ENCODE peak calls at places on chromosome 17, in seven cellular contexts. C, Z, S, F, B, X and Q are unnamed samples.
A peak's percentile ranks its signal among the peaks of the same experiment; 100 is the strongest.

GRCh38 chr17:72077326-72077960 is 43.4 kb upstream of the SOX9 start:
- DNase-seq in X (no peak), C (no peak), Z (no peak), S (no peak), B (no peak), F (no peak), Q (peak; percentile 45)

GRCh38 chr17:68674271-68674925 is 73.2 kb upstream of the FAM20A start:
- DNase-seq in C (no peak), X (no peak), Z (no peak), S (no peak), F (no peak), B (no peak), Q (no peak)

GRCh38 chr17:8940866-8941471 is 24.5 kb downstream of the PIK3R5 start:
- DNase-seq in Z (no peak), F (no peak), C (peak; percentile 78), X (no peak), B (no peak), S (no peak), Q (no peak)

GRCh38 chr17:2594657-2595085 is 1.2 kb downstream of the PAFAH1B1 start:
- DNase-seq in X (peak; percentile 36), F (no peak), C (no peak), Z (no peak), B (no peak), S (no peak), Q (no peak)

GRCh38 chr17:77131919-77132318 is 8.8 kb upstream of the SEC14L1 start:
- DNase-seq in C (no peak), Z (no peak), F (no peak), S (no peak), X (no peak), B (no peak), Q (no peak)

GRCh38 chr17:4900231-4901107 is 1.1 kb downstream of the C17orf107 start:
- DNase-seq in F (no peak), C (peak; percentile 91), X (no peak), B (peak; percentile 75), S (peak; percentile 21), Z (no peak), Q (peak; percentile 70)

GRCh38 chr17:77366558-77367245 is 225.9 kb downstream of the SEC14L1 start:
- DNase-seq in S (peak; percentile 67), X (no peak), B (no peak), Z (no peak), C (peak; percentile 78), F (peak; percentile 74), Q (no peak)

GRCh38 chr17:32608267-32608666 is 121.5 kb downstream of the CDK5R1 start:
- DNase-seq in B (no peak), C (no peak), Z (no peak), F (no peak), S (no peak), X (no peak), Q (no peak)

GRCh38 chr17:4968166-4968915 is 724 bp upstream of the SPAG7 start:
- DNase-seq in S (no peak), X (peak; percentile 34), C (peak; percentile 86), B (peak; percentile 73), F (no peak), Z (peak; percentile 38), Q (peak; percentile 90)

GRCh38 chr17:32142857-32143524 is 689 bp downstream of the RHOT1 start:
- DNase-seq in Z (peak; percentile 64), C (peak; percentile 83), X (peak; percentile 82), S (peak; percentile 79), F (peak; percentile 70), B (peak; percentile 94), Q (peak; percentile 61)

GRCh38 chr17:40535924-40536717 is 29.2 kb downstream of the CCR7 start:
- DNase-seq in F (peak; percentile 71), Z (no peak), B (peak; percentile 73), C (peak; percentile 85), X (peak; percentile 83), S (peak; percentile 27), Q (no peak)

GRCh38 chr17:8799001-8799850 is at the start of gene MFSD6L:
- DNase-seq in X (peak; percentile 70), S (peak; percentile 16), Z (no peak), B (peak; percentile 75), F (no peak), C (peak; percentile 82), Q (peak; percentile 68)

GRCh38 chr17:29645516-29646051 is 22.9 kb upstream of the CORO6 start:
- DNase-seq in C (no peak), Z (no peak), F (peak; percentile 93), S (peak; percentile 90), X (no peak), B (peak; percentile 73), Q (no peak)

GRCh38 chr17:37490638-37491614 is 1.2 kb downstream of the DUSP14 start:
- DNase-seq in S (peak; percentile 89), B (no peak), F (peak; percentile 85), Z (peak; percentile 90), X (peak; percentile 76), C (no peak), Q (peak; percentile 70)

GRCh38 chr17:71338396-71338795 is 782.4 kb upstream of the SOX9 start:
- DNase-seq in S (peak; percentile 68), F (no peak), Z (peak; percentile 14), X (no peak), B (no peak), C (no peak), Q (no peak)

GRCh38 chr17:68662037-68662432 is 60.9 kb upstream of the FAM20A start:
- DNase-seq in Z (no peak), F (no peak), X (no peak), S (no peak), C (no peak), B (no peak), Q (no peak)

GRCh38 chr17:32876414-32877163 is at the start of gene MYO1D:
- DNase-seq in B (peak; percentile 90), S (no peak), Z (peak; percentile 35), X (peak; percentile 63), C (peak; percentile 89), F (peak; percentile 74), Q (peak; percentile 71)

GRCh38 chr17:36592711-36593321 is 1.1 kb downstream of the DHRS11 start:
- DNase-seq in X (no peak), B (no peak), Z (no peak), S (no peak), C (peak; percentile 52), F (no peak), Q (no peak)

GRCh38 chr17:83041305-83041704 is 38.1 kb upstream of the METRNL start:
- DNase-seq in B (no peak), F (no peak), S (peak; percentile 14), C (no peak), Z (no peak), X (no peak), Q (no peak)

GRCh38 chr17:76793775-76794174 is 55.9 kb downstream of the MFSD11 start:
- DNase-seq in F (no peak), B (no peak), X (no peak), S (peak; percentile 12), C (peak; percentile 4), Z (peak; percentile 59), Q (peak; percentile 51)

GRCh38 chr17:7314719-7315569 is at the start of gene GPS2:
- DNase-seq in C (peak; percentile 98), F (peak; percentile 96), X (peak; percentile 93), B (peak; percentile 97), S (peak; percentile 78), Z (peak; percentile 95), Q (peak; percentile 95)

GRCh38 chr17:82487898-82488297 is 29.4 kb downstream of the NARF start:
- DNase-seq in Z (no peak), F (no peak), B (peak; percentile 83), X (no peak), C (no peak), S (no peak), Q (no peak)

GRCh38 chr17:19372439-19372838 is 5.9 kb upstream of the MAPK7 start:
- DNase-seq in X (no peak), B (no peak), F (peak; percentile 50), Z (no peak), S (no peak), C (no peak), Q (no peak)

GRCh38 chr17:2595200-2595599 is 1.7 kb downstream of the PAFAH1B1 start:
- DNase-seq in S (no peak), B (no peak), F (no peak), C (no peak), X (no peak), Z (no peak), Q (no peak)

GRCh38 chr17:77353684-77354419 is 213.1 kb downstream of the SEC14L1 start:
- DNase-seq in B (no peak), X (no peak), S (no peak), F (peak; percentile 46), Z (no peak), C (no peak), Q (no peak)

GRCh38 chr17:10114931-10115535 is 83.4 kb downstream of the GAS7 start:
- DNase-seq in Z (peak; percentile 87), C (peak; percentile 95), B (peak; percentile 89), S (peak; percentile 87), F (peak; percentile 98), X (no peak), Q (no peak)

GRCh38 chr17:18950944-18951905 is 740 bp upstream of the SLC5A10 start:
- DNase-seq in Z (no peak), B (peak; percentile 72), S (no peak), X (peak; percentile 50), C (peak; percentile 39), F (no peak), Q (no peak)

GRCh38 chr17:66354472-66354871 is 52.1 kb downstream of the PRKCA start:
- DNase-seq in S (peak; percentile 36), C (no peak), Z (no peak), B (no peak), F (no peak), X (no peak), Q (peak; percentile 40)

GRCh38 chr17:7313890-7314718 is 1.1 kb downstream of the GPS2 start:
- DNase-seq in B (no peak), X (no peak), C (no peak), Z (no peak), F (no peak), S (no peak), Q (no peak)

GRCh38 chr17:57544381-57544780 is 200.7 kb downstream of the CCDC182 start:
- DNase-seq in S (no peak), C (no peak), X (no peak), F (no peak), B (no peak), Z (no peak), Q (no peak)
- H3K27ac ChIP-seq in S (no peak overlapping the region), C (no peak overlapping the region), X (no peak overlapping the region), F (no peak overlapping the region), B (no peak overlapping the region), Z (no peak overlapping the region), Q (peak overlapping the region; percentile 14)

DNA sequence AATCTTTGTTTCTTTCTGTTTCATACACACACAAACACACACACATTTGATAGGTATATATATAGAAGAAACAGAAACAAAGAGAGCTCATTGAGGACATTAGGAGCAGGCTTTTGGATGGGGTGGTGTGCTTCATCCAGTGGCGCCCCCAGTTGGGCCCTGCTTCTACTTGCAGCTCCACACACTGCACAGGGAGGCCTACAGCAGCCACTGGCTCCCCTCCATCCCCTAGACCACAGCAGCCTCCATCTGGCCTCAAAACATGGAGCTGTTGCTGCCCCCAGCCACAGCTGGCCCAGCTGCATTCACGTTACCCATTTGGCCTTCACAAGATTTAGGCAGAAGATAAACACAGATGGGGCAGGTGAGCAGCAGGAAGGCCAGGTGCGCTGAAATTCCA is 33.1 kb upstream of the NF1 start:
- DNase-seq in C (no peak), S (no peak), X (no peak), Z (no peak), F (no peak), B (no peak), Q (peak; percentile 53)
- H3K4me1 ChIP-seq in C (no peaks in the 10 kb centered on the region), S (no peaks in the 10 kb centered on the region), X (no peaks in the 10 kb centered on the region), Z (no peaks in the 10 kb centered on the region), F (no peaks in the 10 kb centered on the region), B (no peaks in the 10 kb centered on the region), Q (peaks cover 6% of the 10 kb centered on the region)

GRCh38 chr17:27631409-27631755 is 394 bp downstream of the LGALS9 start:
- DNase-seq in F (no peak), C (no peak), X (no peak), B (no peak), Z (no peak), S (no peak), Q (no peak)
- H3K27ac ChIP-seq in F (peak overlapping the region; percentile 56), C (peak overlapping the region; percentile 86), X (no peak overlapping the region), B (peak overlapping the region; percentile 75), Z (no peak overlapping the region), S (no peak overlapping the region), Q (no peak overlapping the region)

GRCh38 chr17:44499722-44500121 is 3.5 kb downstream of the GPATCH8 start:
- DNase-seq in B (no peak), X (no peak), C (no peak), Z (no peak), S (no peak), F (no peak), Q (no peak)
- H3K4me1 ChIP-seq in B (peaks cover 47% of the 10 kb centered on the region), X (peaks cover 13% of the 10 kb centered on the region), C (peaks cover 40% of the 10 kb centered on the region), Z (peaks cover 40% of the 10 kb centered on the region), S (no peaks in the 10 kb centered on the region), F (peaks cover 32% of the 10 kb centered on the region), Q (peaks cover 23% of the 10 kb centered on the region)